ENCODE peak calls at places on chromosomes 2 and 18, in four cellular contexts. L is cardiac muscle cell, T is upper lobe of right lung, B is right lobe of liver. K is an unnamed sample. For H3K4me1, the result is how much of the 10 kb centered on the place peaks cover.

GRCh38 chr2:12340164-12340563 is 376.6 kb upstream of the TRIB2 start:
- DNase-seq in L (peak), T (no peak), B (no peak), K (no peak)

GRCh38 chr2:196275646-196276352 is 104.4 kb upstream of the STK17B start:
- DNase-seq in L (no peak), T (no peak), B (no peak), K (no peak)

GRCh38 chr18:37535968-37536367 is 29.6 kb downstream of the CELF4 start:
- DNase-seq in L (peak), T (no peak), B (no peak), K (no peak)

GRCh38 chr2:216956820-216957493 is 97.1 kb upstream of the TNP1 start:
- DNase-seq in L (no peak), T (no peak), B (no peak), K (no peak)

GRCh38 chr2:208224802-208225201 is 30.1 kb downstream of the IDH1 start:
- DNase-seq in L (no peak), T (no peak), B (no peak), K (no peak)

GRCh38 chr2:60544059-60544458 is 9.4 kb downstream of the BCL11A start:
- DNase-seq in L (no peak), T (no peak), B (no peak), K (no peak)

GRCh38 chr18:46915800-46916550 is 1.3 kb downstream of the PIAS2 start:
- DNase-seq in L (no peak), T (no peak), B (no peak), K (peak)

GRCh38 chr2:139175510-139175909 is 395.3 kb upstream of the NXPH2 start:
- DNase-seq in L (no peak), T (no peak), B (no peak), K (no peak)

GRCh38 chr2:129914538-129915302 is 64.7 kb upstream of the RAB6C start:
- DNase-seq in L (no peak), T (peak), B (peak), K (no peak)

GRCh38 chr2:64605991-64606494 is 47.7 kb downstream of the SERTAD2 start:
- DNase-seq in L (no peak), T (no peak), B (no peak), K (no peak)

GRCh38 chr2:129762386-129763189 is 216.9 kb upstream of the RAB6C start:
- DNase-seq in L (no peak), T (no peak), B (no peak), K (no peak)

GRCh38 chr18:76486029-76486428 is 9.0 kb downstream of the ZNF516 start:
- DNase-seq in L (no peak), T (no peak), B (no peak), K (no peak)

GRCh38 chr2:66565291-66565690 is 130.4 kb downstream of the MEIS1 start:
- DNase-seq in L (no peak), T (no peak), B (no peak), K (no peak)

GRCh38 chr2:61855178-61855523 is 1.3 kb upstream of the FAM161A start:
- DNase-seq in L (no peak), T (no peak), B (no peak), K (peak)

GRCh38 chr2:177660742-177661141 is 268.2 kb downstream of the AGPS start:
- DNase-seq in L (no peak), T (no peak), B (no peak), K (no peak)

GRCh38 chr18:48836231-48836805 is 114.4 kb downstream of the SMAD7 start:
- DNase-seq in L (no peak), T (peak), B (no peak), K (no peak)

GRCh38 chr18:11802586-11802985 is 48.6 kb upstream of the CHMP1B start:
- DNase-seq in L (no peak), T (no peak), B (no peak), K (no peak)

GRCh38 chr18:46712406-46712805 is 44.4 kb downstream of the ST8SIA5 start:
- DNase-seq in L (peak), T (no peak), B (no peak), K (no peak)

GRCh38 chr18:58609536-58609993 is 19.3 kb downstream of the ALPK2 start:
- DNase-seq in L (no peak), T (no peak), B (no peak), K (no peak)

GRCh38 chr18:57621252-57621607 is 406 bp downstream of the NARS1 start:
- DNase-seq in L (peak), T (no peak), B (no peak), K (no peak)

GRCh38 chr2:219072741-219073140 is 12.0 kb upstream of the IHH start:
- DNase-seq in L (no peak), T (no peak), B (no peak), K (no peak)

GRCh38 chr2:20615466-20616241 is 35.2 kb downstream of the HS1BP3 start:
- DNase-seq in L (no peak), T (peak), B (peak), K (no peak)

GRCh38 chr18:70490008-70490933 is 201.4 kb downstream of the SOCS6 start:
- DNase-seq in L (peak), T (no peak), B (peak), K (peak)

GRCh38 chr2:195486987-195487644 is 169.9 kb upstream of the SLC39A10 start:
- DNase-seq in L (peak), T (no peak), B (no peak), K (peak)

GRCh38 chr2:79040967-79041582 is 15.6 kb downstream of the REG3G start:
- DNase-seq in L (no peak), T (no peak), B (no peak), K (peak)

GRCh38 chr18:31680836-31681568 is 3.4 kb downstream of the B4GALT6 start:
- DNase-seq in L (no peak), T (no peak), B (no peak), K (peak)

GRCh38 chr2:241558532-241559488 is at the start of gene BOK:
- DNase-seq in L (peak), T (peak), B (peak), K (no peak)

GRCh38 chr2:156430978-156431358 is 5.2 kb upstream of the GPD2 start:
- DNase-seq in L (peak), T (no peak), B (no peak), K (peak)

GRCh38 chr18:10140928-10141327 is 227.1 kb downstream of the VAPA start:
- DNase-seq in L (peak), T (no peak), B (no peak), K (peak)

GRCh38 chr2:61750624-61751023 is 103.2 kb downstream of the FAM161A start:
- DNase-seq in L (peak), T (no peak), B (no peak), K (no peak)

GRCh38 chr2:37561615-37562569 is 109.5 kb downstream of the CDC42EP3 start:
- DNase-seq in L (peak), T (no peak), B (no peak), K (no peak)

GRCh38 chr2:205175831-205176230 is 506.5 kb upstream of the NRP2 start:
- DNase-seq in L (no peak), T (no peak), B (no peak), K (no peak)

GRCh38 chr18:42675810-42676209 is 439.7 kb downstream of the RIT2 start:
- DNase-seq in L (no peak), T (no peak), B (no peak), K (no peak)

DNA sequence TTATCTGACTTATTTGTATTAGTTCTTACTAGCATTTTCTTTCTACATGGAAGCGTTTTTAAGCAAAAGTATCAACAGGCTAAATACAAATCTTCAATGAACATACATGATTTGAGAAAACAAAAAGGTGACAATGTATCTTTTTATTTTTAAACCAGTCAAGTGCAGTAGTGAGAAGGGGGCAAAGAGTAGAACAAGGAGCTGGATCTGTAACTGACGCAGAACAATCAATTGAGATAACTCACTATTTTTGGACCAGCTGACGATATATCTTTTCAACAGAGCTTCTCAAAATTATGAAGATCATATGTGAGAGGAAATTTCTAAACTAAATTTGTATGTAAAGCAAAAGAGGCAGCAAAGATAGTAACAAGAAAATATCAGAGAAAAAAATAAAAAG is 15.5 kb downstream of the NCKAP1 start:
- DNase-seq in L (no peak), T (no peak), B (no peak), K (no peak)
- H3K4me1 ChIP-seq in L (under half), T (under half), B (under half), K (under half)

GRCh38 chr18:52902188-52902587 is 562.2 kb downstream of the DCC start:
- DNase-seq in L (no peak), T (no peak), B (no peak), K (no peak)

GRCh38 chr18:52907522-52907921 is 567.5 kb downstream of the DCC start:
- DNase-seq in L (no peak), T (no peak), B (no peak), K (no peak)

GRCh38 chr18:52903858-52904257 is 563.9 kb downstream of the DCC start:
- DNase-seq in L (peak), T (no peak), B (peak), K (peak)

DNA sequence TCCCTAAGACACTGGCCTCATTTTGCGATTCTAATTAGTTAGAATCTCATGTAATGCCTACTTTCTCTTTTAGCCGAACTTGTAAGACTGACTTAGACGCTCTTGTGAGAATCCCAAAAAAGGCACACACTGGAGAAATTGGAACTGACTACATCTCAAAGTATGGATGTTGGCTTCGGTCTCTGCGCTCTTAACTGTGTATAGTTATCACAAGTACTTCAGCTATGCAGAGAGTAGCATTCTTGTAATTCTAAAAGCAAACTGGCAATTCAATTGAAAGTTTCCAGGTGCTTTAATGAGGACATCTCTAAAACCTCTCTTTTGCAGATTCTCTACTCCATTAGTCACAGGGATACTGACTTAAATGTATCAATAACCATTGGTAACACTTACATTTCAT is 567.9 kb downstream of the DCC start:
- DNase-seq in L (no peak), T (no peak), B (no peak), K (no peak)
- H3K4me1 ChIP-seq in L (under half), T (under half), B (under half), K (under half)

GRCh38 chr2:47061989-47062678 is 93.0 kb downstream of the STPG4 start:
- DNase-seq in L (no peak), T (no peak), B (no peak), K (no peak)
- H3K4me1 ChIP-seq in L (under half), T (half or more), B (under half), K (under half)

GRCh38 chr18:3675446-3675845 is 225.5 kb downstream of the TGIF1 start:
- DNase-seq in L (no peak), T (no peak), B (no peak), K (no peak)

GRCh38 chr18:3682061-3682460 is 232.1 kb downstream of the TGIF1 start:
- DNase-seq in L (no peak), T (no peak), B (no peak), K (no peak)

GRCh38 chr18:3675994-3676393 is 226.0 kb downstream of the TGIF1 start:
- DNase-seq in L (no peak), T (no peak), B (no peak), K (no peak)

GRCh38 chr18:3683483-3683882 is 233.5 kb downstream of the TGIF1 start:
- DNase-seq in L (no peak), T (no peak), B (no peak), K (no peak)

GRCh38 chr18:3679254-3679653 is 229.3 kb downstream of the TGIF1 start:
- DNase-seq in L (no peak), T (no peak), B (no peak), K (no peak)
- H3K4me1 ChIP-seq in L (under half), T (under half), B (under half), K (under half)

GRCh38 chr2:27407798-27408491 is 1.4 kb downstream of the PPM1G start:
- DNase-seq in L (peak), T (no peak), B (no peak), K (no peak)
- H3K4me1 ChIP-seq in L (under half), T (under half), B (under half), K (under half)

DNA sequence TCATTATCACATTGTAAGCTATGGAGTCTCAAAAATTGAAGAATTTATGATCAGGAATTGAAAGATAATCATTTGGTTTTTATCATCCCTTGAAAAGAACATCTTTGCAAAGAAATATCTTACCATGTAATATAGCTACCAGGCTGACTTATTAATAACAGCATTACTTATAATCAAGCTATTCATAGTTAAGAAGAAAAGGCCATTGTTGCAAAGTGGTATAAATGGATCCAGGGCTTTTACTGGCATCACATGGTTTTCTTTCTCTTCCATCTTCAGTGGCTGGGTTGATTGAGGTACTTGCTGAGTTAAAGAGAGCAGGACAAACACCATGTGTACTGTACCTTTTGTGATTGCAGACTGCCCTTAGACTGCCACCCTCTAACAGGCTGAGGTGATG is 39.6 kb downstream of the MFSD6 start:
- DNase-seq in L (no peak), T (no peak), B (no peak), K (no peak)
- H3K4me1 ChIP-seq in L (under half), T (under half), B (under half), K (under half)

DNA sequence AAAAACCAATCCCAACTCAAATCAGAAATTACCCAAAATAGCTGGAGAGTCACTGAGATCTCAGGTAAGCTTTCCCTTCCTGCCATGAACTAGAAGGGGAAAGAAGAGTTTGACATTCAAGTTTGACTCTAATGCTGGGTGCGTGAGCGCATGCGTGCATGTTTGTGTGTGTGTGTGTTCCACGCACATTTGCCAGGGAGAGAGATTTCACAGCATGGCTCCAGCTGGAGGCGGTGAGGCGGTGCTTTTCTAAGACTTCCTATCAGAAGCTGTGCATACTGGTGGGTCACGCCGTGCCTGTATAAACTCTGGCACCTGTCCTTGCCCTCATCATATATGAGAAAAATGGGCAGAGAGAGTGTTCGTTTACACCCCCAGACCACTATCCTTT is 116.2 kb downstream of the MSH2 start:
- DNase-seq in L (no peak), T (no peak), B (no peak), K (no peak)
- H3K4me1 ChIP-seq in L (under half), T (under half), B (under half), K (under half)

GRCh38 chr18:22640281-22640842 is 222.6 kb upstream of the CTAGE1 start:
- DNase-seq in L (no peak), T (no peak), B (no peak), K (no peak)

GRCh38 chr18:22643731-22644130 is 226.0 kb upstream of the CTAGE1 start:
- DNase-seq in L (peak), T (no peak), B (no peak), K (no peak)

GRCh38 chr18:22639026-22639463 is 221.3 kb upstream of the CTAGE1 start:
- DNase-seq in L (peak), T (no peak), B (no peak), K (no peak)

GRCh38 chr18:22639626-22640025 is 221.9 kb upstream of the CTAGE1 start:
- DNase-seq in L (peak), T (no peak), B (no peak), K (no peak)

DNA sequence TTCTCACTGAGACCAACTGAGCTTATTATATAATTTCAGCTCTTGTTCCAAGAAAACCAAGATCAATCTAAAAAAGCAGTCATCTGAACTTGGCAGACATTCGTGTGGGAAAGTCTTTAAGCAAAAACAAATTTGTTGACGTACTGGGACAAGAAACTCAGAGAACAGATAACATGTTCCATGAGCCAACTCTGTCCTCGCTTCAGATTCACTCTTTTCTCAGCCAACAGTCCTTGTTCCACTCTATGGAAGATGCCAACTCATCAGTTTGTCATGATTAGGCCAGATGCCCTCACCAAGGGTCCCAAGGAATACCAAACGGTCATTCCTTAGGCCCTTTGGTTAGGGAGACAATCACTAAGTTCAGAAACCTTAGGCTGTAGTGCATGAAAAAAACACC is 224.3 kb upstream of the CTAGE1 start:
- DNase-seq in L (peak), T (no peak), B (no peak), K (no peak)
- H3K4me1 ChIP-seq in L (under half), T (under half), B (under half), K (under half)

K was measured in MM.1S.